ENCODE peak calls at places on chromosome 9, in seven cellular contexts. X is endothelial cell, R is HFF-Myc, Y is fibroblast of lung, U is upper lobe of right lung, W is kidney epithelial cell, N is Peyer's patch. M is an unnamed sample.

GRCh38 chr9:38671748-38672147 is 48.2 kb downstream of the FAM240B start:
- DNase-seq in U (no peak), Y (no peak), N (no peak), W (no peak), R (no peak), X (no peak), M (no peak)

GRCh38 chr9:100213730-100214477 is 114.9 kb downstream of the INVS start:
- DNase-seq in X (no peak), W (peak; percentile 38), U (no peak), N (no peak), R (no peak), Y (no peak), M (no peak)

GRCh38 chr9:110351009-110351467 is 13.4 kb upstream of the TXNDC8 start:
- DNase-seq in R (peak; percentile 41), W (no peak), X (no peak), Y (peak; percentile 80), N (no peak), U (no peak), M (peak; percentile 48)

GRCh38 chr9:115209601-115210306 is 91.8 kb upstream of the TNC start:
- DNase-seq in R (no peak), U (no peak), W (peak; percentile 57), N (no peak), X (no peak), Y (no peak), M (no peak)

GRCh38 chr9:35579130-35579529 is 25.9 kb upstream of the TESK1 start:
- DNase-seq in R (no peak), U (no peak), Y (no peak), W (no peak), N (no peak), X (no peak), M (no peak)

GRCh38 chr9:136138566-136138965 is 19.9 kb upstream of the TMEM250 start:
- DNase-seq in X (peak; percentile 54), N (no peak), W (no peak), Y (peak; percentile 4), U (no peak), R (no peak), M (no peak)

GRCh38 chr9:97811534-97812246 is 41.3 kb upstream of the FOXE1 start:
- DNase-seq in R (peak; percentile 41), Y (peak; percentile 2), N (no peak), U (no peak), X (no peak), W (no peak), M (no peak)

GRCh38 chr9:123914517-123915199 is 15.3 kb downstream of the DENND1A start:
- DNase-seq in R (no peak), Y (no peak), W (no peak), N (no peak), X (no peak), U (no peak), M (no peak)

GRCh38 chr9:120439147-120439546 is 140.8 kb downstream of the CDK5RAP2 start:
- DNase-seq in N (no peak), W (no peak), X (peak; percentile 26), U (no peak), R (no peak), Y (peak; percentile 37), M (no peak)

GRCh38 chr9:35650341-35651158 is at the start of gene SIT1:
- DNase-seq in Y (no peak), U (no peak), X (no peak), R (no peak), W (no peak), N (no peak), M (no peak)

GRCh38 chr9:121638399-121638798 is 13.0 kb upstream of the DAB2IP start:
- DNase-seq in R (no peak), X (no peak), U (no peak), Y (no peak), W (no peak), N (no peak), M (no peak)

GRCh38 chr9:27125030-27125429 is 16.0 kb downstream of the TEK start:
- DNase-seq in R (peak; percentile 41), W (peak; percentile 81), Y (peak; percentile 100), U (no peak), N (peak; percentile 51), X (no peak), M (peak; percentile 56)

DNA sequence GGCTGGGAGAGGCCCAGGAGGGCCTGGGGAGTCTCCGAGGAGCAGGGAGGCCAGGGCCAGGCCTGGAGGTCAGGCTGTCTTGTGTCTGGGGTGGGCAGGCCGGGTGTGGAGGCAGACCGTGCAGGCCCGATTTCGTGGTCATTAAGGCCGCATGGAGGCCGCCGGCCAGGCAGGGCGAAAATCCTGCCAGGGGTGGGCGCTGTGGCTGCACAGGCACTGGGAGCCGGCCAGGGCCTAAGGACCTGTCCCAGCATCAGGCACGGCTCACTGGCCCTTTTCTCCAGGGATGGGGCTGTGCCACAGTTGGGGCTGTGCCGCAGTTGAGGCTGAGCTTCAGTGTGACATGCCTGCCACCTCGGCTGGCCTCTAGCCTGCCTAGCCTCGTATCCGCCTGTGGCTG is 35.9 kb downstream of the ASS1 start:
- DNase-seq in U (no peak), R (no peak), X (peak; percentile 68), N (no peak), Y (no peak), W (no peak), M (no peak)
- TF ChIP-seq CTCF in U (no peak), R (peak; percentile 6), X (no peak), N (no peak), Y (no peak), W (peak; percentile 21), M (no peak)

GRCh38 chr9:111455638-111456037 is 28.5 kb downstream of the ECPAS start:
- DNase-seq in U (no peak), W (no peak), Y (no peak), N (no peak), R (no peak), X (no peak), M (no peak)

GRCh38 chr9:111454751-111455150 is 29.4 kb downstream of the ECPAS start:
- DNase-seq in N (no peak), R (no peak), Y (no peak), U (no peak), X (no peak), W (no peak), M (no peak)

GRCh38 chr9:111449705-111450104 is 34.5 kb downstream of the ECPAS start:
- DNase-seq in U (no peak), R (no peak), X (no peak), Y (no peak), W (no peak), N (no peak), M (no peak)

GRCh38 chr9:111451570-111451969 is 32.6 kb downstream of the ECPAS start:
- DNase-seq in N (no peak), R (no peak), U (no peak), X (no peak), W (no peak), Y (peak; percentile 8), M (no peak)

DNA sequence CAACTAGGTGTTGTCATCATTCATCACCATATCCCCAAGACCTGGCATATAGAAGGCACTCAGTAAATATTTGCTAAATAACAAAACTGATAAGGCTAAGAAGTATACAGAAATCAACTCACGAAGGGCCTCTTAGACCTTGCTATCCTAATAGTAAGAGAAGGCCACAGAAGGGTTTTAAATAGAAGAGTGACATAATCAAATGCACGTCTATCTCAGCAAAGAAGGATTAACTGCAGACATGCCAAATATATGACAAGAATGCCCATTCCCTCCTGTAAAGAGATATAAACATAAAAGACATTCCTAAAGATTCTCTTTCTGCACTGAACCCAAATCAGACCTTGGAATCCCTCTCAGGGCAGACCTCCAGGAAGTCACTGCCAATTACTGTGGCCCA is 34.1 kb downstream of the ECPAS start:
- DNase-seq in U (no peak), W (no peak), Y (no peak), R (no peak), X (no peak), N (no peak), M (no peak)
- TF ChIP-seq CTCF in U (no peak), W (no peak), Y (no peak), R (no peak), X (no peak), N (no peak), M (no peak)

GRCh38 chr9:114071197-114071795 is 6.8 kb downstream of the AMBP start:
- DNase-seq in R (no peak), X (no peak), U (peak; percentile 48), Y (no peak), W (no peak), N (no peak), M (no peak)

GRCh38 chr9:114070188-114071103 is 7.7 kb downstream of the AMBP start:
- DNase-seq in U (peak; percentile 59), N (peak; percentile 44), W (no peak), Y (no peak), X (no peak), R (no peak), M (no peak)

GRCh38 chr9:114069476-114070187 is 8.5 kb downstream of the AMBP start:
- DNase-seq in U (peak; percentile 30), X (no peak), Y (no peak), R (no peak), N (no peak), W (no peak), M (no peak)

GRCh38 chr9:114075602-114076001 is 2.5 kb downstream of the AMBP start:
- DNase-seq in U (no peak), X (no peak), W (no peak), R (no peak), Y (no peak), N (no peak), M (no peak)

DNA sequence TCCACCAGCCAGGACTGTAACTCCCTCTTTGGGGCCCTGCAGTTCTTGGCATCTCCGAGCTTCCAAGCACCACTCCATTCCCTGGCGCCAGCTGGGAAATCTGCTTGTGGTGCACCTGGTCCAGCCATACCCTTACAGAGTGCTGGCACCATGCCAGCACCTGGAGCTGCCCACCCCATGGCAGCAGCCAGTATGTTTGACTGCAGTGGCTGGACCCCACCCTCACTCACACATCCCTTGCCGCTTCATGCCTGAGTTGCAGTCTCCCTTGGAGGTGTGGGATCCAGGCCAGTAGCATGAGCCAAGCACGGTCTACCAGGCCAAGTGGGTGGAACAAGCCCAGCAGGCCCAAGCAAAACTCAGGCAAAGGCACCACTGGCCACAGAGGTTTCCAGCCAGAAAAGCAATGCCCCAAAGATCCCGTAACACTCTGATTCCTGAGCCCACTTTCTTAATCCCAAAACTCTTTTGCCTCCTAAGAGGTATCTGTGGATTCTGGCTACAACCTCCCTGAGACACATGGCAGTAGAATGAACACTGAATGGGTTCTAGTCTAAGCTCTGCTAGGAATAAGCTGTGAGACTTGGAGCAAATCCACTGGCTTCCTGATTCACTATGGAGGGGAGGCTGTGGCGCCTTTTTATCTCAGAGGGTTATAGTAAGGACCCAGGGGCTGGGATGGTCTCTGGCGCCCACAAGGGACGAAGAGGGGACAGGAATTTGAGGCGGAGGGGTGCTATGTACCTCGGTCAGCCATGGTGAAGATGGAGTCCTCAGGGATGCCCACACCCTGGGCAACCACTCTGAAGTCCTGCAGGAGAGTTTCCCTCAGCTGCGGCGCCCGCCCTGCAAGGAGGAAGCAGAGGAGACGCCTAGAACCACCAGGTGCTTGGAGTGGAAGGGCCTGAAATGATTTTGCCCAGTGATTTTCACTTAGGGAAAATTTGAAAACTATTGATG is 5.6 kb downstream of the AMBP start:
- DNase-seq in R (no peak), X (no peak), U (peak; percentile 71), N (peak; percentile 50), Y (peak; percentile 35), W (no peak), M (peak; percentile 15)
- TF ChIP-seq CTCF in R (no peak), X (no peak), U (no peak), N (no peak), Y (peak; percentile 13), W (no peak), M (no peak)

DNA sequence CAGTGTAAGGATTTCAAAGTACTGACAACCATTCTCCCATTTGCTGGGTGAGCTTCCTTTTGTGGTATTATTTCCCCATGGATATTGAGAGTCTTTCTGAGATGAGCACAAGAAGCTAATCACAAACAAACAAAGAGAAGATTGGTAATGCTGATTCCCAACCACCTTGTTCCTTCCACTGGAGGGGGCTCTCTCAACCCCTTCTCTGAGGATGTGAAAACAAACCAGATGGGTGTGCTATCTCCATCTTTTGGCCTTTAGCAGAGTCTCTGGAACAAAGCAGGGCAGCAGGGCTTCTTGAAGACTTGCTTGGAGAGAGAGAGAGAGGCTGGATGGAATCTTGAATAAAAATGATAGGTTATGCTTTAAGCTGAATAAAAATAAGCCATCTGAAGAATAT is 576.7 kb upstream of the ZNF462 start:
- DNase-seq in R (no peak), W (no peak), X (peak; percentile 21), N (no peak), Y (peak; percentile 29), U (no peak), M (no peak)
- TF ChIP-seq CTCF in R (peak; percentile 46), W (peak; percentile 26), X (no peak), N (no peak), Y (peak; percentile 24), U (no peak), M (peak; percentile 10)

M was measured in AG09319.